ENCODE peak calls at places on chromosome X, in seven cellular contexts. One of them, this sample, is unnamed.

GRCh38 chrX:111641969-111642368 is 39.0 kb upstream of the ALG13 start:
- DNase-seq in right atrium auricular region: no peak
- DNase-seq in astrocyte of the spinal cord: no peak
- DNase-seq in iris pigment epithelial cell: no peak
- DNase-seq in RCC 7860: no peak
- DNase-seq in trophoblast cell: no peak
- DNase-seq in activated CD4-positive, alpha-beta T cell treated with anti-CD3 and anti-CD28 coated beads, Interleukin-2, amount 50 U/mL, for 4 hours: no peak
- DNase-seq in this sample: no peak

GRCh38 chrX:15204130-15204751 is 65.6 kb downstream of the ASB9 start:
- DNase-seq in right atrium auricular region: no peak
- DNase-seq in astrocyte of the spinal cord: no peak
- DNase-seq in iris pigment epithelial cell: no peak
- DNase-seq in RCC 7860: no peak
- DNase-seq in trophoblast cell: no peak
- DNase-seq in activated CD4-positive, alpha-beta T cell treated with anti-CD3 and anti-CD28 coated beads, Interleukin-2, amount 50 U/mL, for 4 hours: no peak
- DNase-seq in this sample: no peak

GRCh38 chrX:7996414-7996813 is 69.2 kb upstream of the PNPLA4 start:
- DNase-seq in right atrium auricular region: no peak
- DNase-seq in astrocyte of the spinal cord: peak
- DNase-seq in iris pigment epithelial cell: peak
- DNase-seq in RCC 7860: no peak
- DNase-seq in trophoblast cell: peak
- DNase-seq in activated CD4-positive, alpha-beta T cell treated with anti-CD3 and anti-CD28 coated beads, Interleukin-2, amount 50 U/mL, for 4 hours: no peak
- DNase-seq in this sample: peak

GRCh38 chrX:14497184-14497666 is 32.1 kb upstream of the GLRA2 start:
- DNase-seq in right atrium auricular region: no peak
- DNase-seq in astrocyte of the spinal cord: peak
- DNase-seq in iris pigment epithelial cell: peak
- DNase-seq in RCC 7860: no peak
- DNase-seq in trophoblast cell: peak
- DNase-seq in activated CD4-positive, alpha-beta T cell treated with anti-CD3 and anti-CD28 coated beads, Interleukin-2, amount 50 U/mL, for 4 hours: no peak
- DNase-seq in this sample: peak

GRCh38 chrX:126770179-126770578 is 49.4 kb upstream of the PRR32 start:
- DNase-seq in right atrium auricular region: no peak
- DNase-seq in astrocyte of the spinal cord: no peak
- DNase-seq in iris pigment epithelial cell: peak
- DNase-seq in RCC 7860: peak
- DNase-seq in trophoblast cell: peak
- DNase-seq in activated CD4-positive, alpha-beta T cell treated with anti-CD3 and anti-CD28 coated beads, Interleukin-2, amount 50 U/mL, for 4 hours: no peak
- DNase-seq in this sample: peak

GRCh38 chrX:111100191-111100590 is 4.2 kb downstream of the PAK3 start:
- DNase-seq in right atrium auricular region: no peak
- DNase-seq in astrocyte of the spinal cord: peak
- DNase-seq in iris pigment epithelial cell: peak
- DNase-seq in RCC 7860: peak
- DNase-seq in trophoblast cell: peak
- DNase-seq in activated CD4-positive, alpha-beta T cell treated with anti-CD3 and anti-CD28 coated beads, Interleukin-2, amount 50 U/mL, for 4 hours: no peak
- DNase-seq in this sample: peak

GRCh38 chrX:138020941-138021340 is 455.0 kb downstream of the ZIC3 start:
- DNase-seq in right atrium auricular region: no peak
- DNase-seq in astrocyte of the spinal cord: no peak
- DNase-seq in iris pigment epithelial cell: no peak
- DNase-seq in RCC 7860: no peak
- DNase-seq in trophoblast cell: no peak
- DNase-seq in activated CD4-positive, alpha-beta T cell treated with anti-CD3 and anti-CD28 coated beads, Interleukin-2, amount 50 U/mL, for 4 hours: no peak
- DNase-seq in this sample: no peak

GRCh38 chrX:39894626-39895025 is 203.1 kb downstream of the BCOR start:
- DNase-seq in right atrium auricular region: no peak
- DNase-seq in astrocyte of the spinal cord: no peak
- DNase-seq in iris pigment epithelial cell: no peak
- DNase-seq in RCC 7860: no peak
- DNase-seq in trophoblast cell: no peak
- DNase-seq in activated CD4-positive, alpha-beta T cell treated with anti-CD3 and anti-CD28 coated beads, Interleukin-2, amount 50 U/mL, for 4 hours: no peak
- DNase-seq in this sample: peak

GRCh38 chrX:54482839-54483593 is 13.0 kb downstream of the FGD1 start:
- DNase-seq in right atrium auricular region: no peak
- DNase-seq in astrocyte of the spinal cord: no peak
- DNase-seq in iris pigment epithelial cell: no peak
- DNase-seq in RCC 7860: no peak
- DNase-seq in trophoblast cell: no peak
- DNase-seq in activated CD4-positive, alpha-beta T cell treated with anti-CD3 and anti-CD28 coated beads, Interleukin-2, amount 50 U/mL, for 4 hours: no peak
- DNase-seq in this sample: no peak

GRCh38 chrX:20319054-20319453 is 52.3 kb upstream of the RPS6KA3 start:
- DNase-seq in right atrium auricular region: no peak
- DNase-seq in astrocyte of the spinal cord: no peak
- DNase-seq in iris pigment epithelial cell: no peak
- DNase-seq in RCC 7860: no peak
- DNase-seq in trophoblast cell: no peak
- DNase-seq in activated CD4-positive, alpha-beta T cell treated with anti-CD3 and anti-CD28 coated beads, Interleukin-2, amount 50 U/mL, for 4 hours: no peak
- DNase-seq in this sample: no peak

GRCh38 chrX:36344301-36344700 is 424.8 kb downstream of the CFAP47 start:
- DNase-seq in right atrium auricular region: no peak
- DNase-seq in astrocyte of the spinal cord: no peak
- DNase-seq in iris pigment epithelial cell: no peak
- DNase-seq in RCC 7860: no peak
- DNase-seq in trophoblast cell: no peak
- DNase-seq in activated CD4-positive, alpha-beta T cell treated with anti-CD3 and anti-CD28 coated beads, Interleukin-2, amount 50 U/mL, for 4 hours: no peak
- DNase-seq in this sample: no peak

GRCh38 chrX:36898301-36898700 is 109.9 kb upstream of the FAM47C start:
- DNase-seq in right atrium auricular region: no peak
- DNase-seq in astrocyte of the spinal cord: no peak
- DNase-seq in iris pigment epithelial cell: peak
- DNase-seq in RCC 7860: no peak
- DNase-seq in trophoblast cell: peak
- DNase-seq in activated CD4-positive, alpha-beta T cell treated with anti-CD3 and anti-CD28 coated beads, Interleukin-2, amount 50 U/mL, for 4 hours: no peak
- DNase-seq in this sample: peak

GRCh38 chrX:120749141-120749846 is 119.4 kb upstream of the C1GALT1C1 start:
- DNase-seq in right atrium auricular region: no peak
- DNase-seq in astrocyte of the spinal cord: no peak
- DNase-seq in iris pigment epithelial cell: no peak
- DNase-seq in RCC 7860: no peak
- DNase-seq in trophoblast cell: peak
- DNase-seq in activated CD4-positive, alpha-beta T cell treated with anti-CD3 and anti-CD28 coated beads, Interleukin-2, amount 50 U/mL, for 4 hours: no peak
- DNase-seq in this sample: peak

GRCh38 chrX:109995155-109995554 is 7.8 kb upstream of the TMEM164 start:
- DNase-seq in right atrium auricular region: no peak
- DNase-seq in astrocyte of the spinal cord: no peak
- DNase-seq in iris pigment epithelial cell: no peak
- DNase-seq in RCC 7860: no peak
- DNase-seq in trophoblast cell: no peak
- DNase-seq in activated CD4-positive, alpha-beta T cell treated with anti-CD3 and anti-CD28 coated beads, Interleukin-2, amount 50 U/mL, for 4 hours: no peak
- DNase-seq in this sample: no peak

GRCh38 chrX:10032147-10032546 is 65.0 kb downstream of the CLDN34 start:
- DNase-seq in right atrium auricular region: no peak
- DNase-seq in astrocyte of the spinal cord: no peak
- DNase-seq in iris pigment epithelial cell: no peak
- DNase-seq in RCC 7860: peak
- DNase-seq in trophoblast cell: no peak
- DNase-seq in activated CD4-positive, alpha-beta T cell treated with anti-CD3 and anti-CD28 coated beads, Interleukin-2, amount 50 U/mL, for 4 hours: no peak
- DNase-seq in this sample: no peak

GRCh38 chrX:50579955-50580354 is 109.3 kb upstream of the DGKK start:
- DNase-seq in right atrium auricular region: no peak
- DNase-seq in astrocyte of the spinal cord: peak
- DNase-seq in iris pigment epithelial cell: peak
- DNase-seq in RCC 7860: peak
- DNase-seq in trophoblast cell: peak
- DNase-seq in activated CD4-positive, alpha-beta T cell treated with anti-CD3 and anti-CD28 coated beads, Interleukin-2, amount 50 U/mL, for 4 hours: peak
- DNase-seq in this sample: peak

GRCh38 chrX:52839137-52839536 is 28.1 kb downstream of the XAGE5 start:
- DNase-seq in right atrium auricular region: no peak
- DNase-seq in astrocyte of the spinal cord: no peak
- DNase-seq in iris pigment epithelial cell: no peak
- DNase-seq in RCC 7860: no peak
- DNase-seq in trophoblast cell: peak
- DNase-seq in activated CD4-positive, alpha-beta T cell treated with anti-CD3 and anti-CD28 coated beads, Interleukin-2, amount 50 U/mL, for 4 hours: no peak
- DNase-seq in this sample: no peak

GRCh38 chrX:13994104-13994503 is 35.6 kb downstream of the GEMIN8 start:
- DNase-seq in right atrium auricular region: no peak
- DNase-seq in astrocyte of the spinal cord: no peak
- DNase-seq in iris pigment epithelial cell: no peak
- DNase-seq in RCC 7860: no peak
- DNase-seq in trophoblast cell: no peak
- DNase-seq in activated CD4-positive, alpha-beta T cell treated with anti-CD3 and anti-CD28 coated beads, Interleukin-2, amount 50 U/mL, for 4 hours: no peak
- DNase-seq in this sample: no peak

GRCh38 chrX:41241962-41242361 is 92.0 kb upstream of the DDX3X start:
- DNase-seq in right atrium auricular region: no peak
- DNase-seq in astrocyte of the spinal cord: no peak
- DNase-seq in iris pigment epithelial cell: no peak
- DNase-seq in RCC 7860: no peak
- DNase-seq in trophoblast cell: no peak
- DNase-seq in activated CD4-positive, alpha-beta T cell treated with anti-CD3 and anti-CD28 coated beads, Interleukin-2, amount 50 U/mL, for 4 hours: no peak
- DNase-seq in this sample: no peak

GRCh38 chrX:52410439-52411394 is 41.9 kb downstream of the XAGE2 start:
- DNase-seq in right atrium auricular region: no peak
- DNase-seq in astrocyte of the spinal cord: no peak
- DNase-seq in iris pigment epithelial cell: no peak
- DNase-seq in RCC 7860: no peak
- DNase-seq in trophoblast cell: no peak
- DNase-seq in activated CD4-positive, alpha-beta T cell treated with anti-CD3 and anti-CD28 coated beads, Interleukin-2, amount 50 U/mL, for 4 hours: no peak
- DNase-seq in this sample: no peak

GRCh38 chrX:40318076-40318475 is 220.3 kb upstream of the BCOR start:
- DNase-seq in right atrium auricular region: no peak
- DNase-seq in astrocyte of the spinal cord: no peak
- DNase-seq in iris pigment epithelial cell: no peak
- DNase-seq in RCC 7860: no peak
- DNase-seq in trophoblast cell: no peak
- DNase-seq in activated CD4-positive, alpha-beta T cell treated with anti-CD3 and anti-CD28 coated beads, Interleukin-2, amount 50 U/mL, for 4 hours: no peak
- DNase-seq in this sample: no peak

GRCh38 chrX:72041901-72042859 is 89.5 kb downstream of the RTL5 start:
- DNase-seq in right atrium auricular region: no peak
- DNase-seq in astrocyte of the spinal cord: peak
- DNase-seq in iris pigment epithelial cell: peak
- DNase-seq in RCC 7860: no peak
- DNase-seq in trophoblast cell: no peak
- DNase-seq in activated CD4-positive, alpha-beta T cell treated with anti-CD3 and anti-CD28 coated beads, Interleukin-2, amount 50 U/mL, for 4 hours: no peak
- DNase-seq in this sample: no peak

GRCh38 chrX:154411322-154411980 is at the start of gene TAFAZZIN:
- DNase-seq in right atrium auricular region: no peak
- DNase-seq in astrocyte of the spinal cord: peak
- DNase-seq in iris pigment epithelial cell: peak
- DNase-seq in RCC 7860: peak
- DNase-seq in trophoblast cell: peak
- DNase-seq in activated CD4-positive, alpha-beta T cell treated with anti-CD3 and anti-CD28 coated beads, Interleukin-2, amount 50 U/mL, for 4 hours: peak
- DNase-seq in this sample: peak

GRCh38 chrX:25198891-25199290 is 183.1 kb upstream of the ARX start:
- DNase-seq in right atrium auricular region: no peak
- DNase-seq in astrocyte of the spinal cord: peak
- DNase-seq in iris pigment epithelial cell: no peak
- DNase-seq in RCC 7860: no peak
- DNase-seq in trophoblast cell: no peak
- DNase-seq in activated CD4-positive, alpha-beta T cell treated with anti-CD3 and anti-CD28 coated beads, Interleukin-2, amount 50 U/mL, for 4 hours: no peak
- DNase-seq in this sample: no peak

GRCh38 chrX:47936224-47936939 is 67.4 kb downstream of the ZNF182 start:
- DNase-seq in right atrium auricular region: no peak
- DNase-seq in astrocyte of the spinal cord: no peak
- DNase-seq in iris pigment epithelial cell: no peak
- DNase-seq in RCC 7860: no peak
- DNase-seq in trophoblast cell: no peak
- DNase-seq in activated CD4-positive, alpha-beta T cell treated with anti-CD3 and anti-CD28 coated beads, Interleukin-2, amount 50 U/mL, for 4 hours: no peak
- DNase-seq in this sample: peak

GRCh38 chrX:39201305-39201990 is 400.2 kb downstream of the MID1IP1 start:
- DNase-seq in right atrium auricular region: no peak
- DNase-seq in astrocyte of the spinal cord: peak
- DNase-seq in iris pigment epithelial cell: peak
- DNase-seq in RCC 7860: peak
- DNase-seq in trophoblast cell: peak
- DNase-seq in activated CD4-positive, alpha-beta T cell treated with anti-CD3 and anti-CD28 coated beads, Interleukin-2, amount 50 U/mL, for 4 hours: no peak
- DNase-seq in this sample: no peak

GRCh38 chrX:82589410-82589809 is 918.7 kb upstream of the POU3F4 start:
- DNase-seq in right atrium auricular region: no peak
- DNase-seq in astrocyte of the spinal cord: peak
- DNase-seq in iris pigment epithelial cell: peak
- DNase-seq in RCC 7860: no peak
- DNase-seq in trophoblast cell: no peak
- DNase-seq in activated CD4-positive, alpha-beta T cell treated with anti-CD3 and anti-CD28 coated beads, Interleukin-2, amount 50 U/mL, for 4 hours: no peak
- DNase-seq in this sample: no peak

GRCh38 chrX:2819345-2820130 is 9.2 kb upstream of the GYG2 start:
- DNase-seq in right atrium auricular region: no peak
- DNase-seq in astrocyte of the spinal cord: peak
- DNase-seq in iris pigment epithelial cell: peak
- DNase-seq in RCC 7860: no peak
- DNase-seq in trophoblast cell: peak
- DNase-seq in activated CD4-positive, alpha-beta T cell treated with anti-CD3 and anti-CD28 coated beads, Interleukin-2, amount 50 U/mL, for 4 hours: no peak
- DNase-seq in this sample: peak

GRCh38 chrX:118839334-118839958 is 15.8 kb downstream of the ZCCHC12 start:
- DNase-seq in right atrium auricular region: peak
- DNase-seq in astrocyte of the spinal cord: peak
- DNase-seq in iris pigment epithelial cell: peak
- DNase-seq in RCC 7860: no peak
- DNase-seq in trophoblast cell: peak
- DNase-seq in activated CD4-positive, alpha-beta T cell treated with anti-CD3 and anti-CD28 coated beads, Interleukin-2, amount 50 U/mL, for 4 hours: peak
- DNase-seq in this sample: peak

GRCh38 chrX:67780694-67781109 is 236.9 kb downstream of the AR start:
- DNase-seq in right atrium auricular region: peak
- DNase-seq in astrocyte of the spinal cord: peak
- DNase-seq in iris pigment epithelial cell: peak
- DNase-seq in RCC 7860: peak
- DNase-seq in trophoblast cell: peak
- DNase-seq in activated CD4-positive, alpha-beta T cell treated with anti-CD3 and anti-CD28 coated beads, Interleukin-2, amount 50 U/mL, for 4 hours: no peak
- DNase-seq in this sample: peak

GRCh38 chrX:153469811-153470410 is 465 bp downstream of the HAUS7 start:
- DNase-seq in right atrium auricular region: no peak
- DNase-seq in astrocyte of the spinal cord: peak
- DNase-seq in iris pigment epithelial cell: peak
- DNase-seq in RCC 7860: peak
- DNase-seq in trophoblast cell: no peak
- DNase-seq in activated CD4-positive, alpha-beta T cell treated with anti-CD3 and anti-CD28 coated beads, Interleukin-2, amount 50 U/mL, for 4 hours: no peak
- DNase-seq in this sample: peak

GRCh38 chrX:48460606-48461005 is 9.5 kb downstream of the SLC38A5 start:
- DNase-seq in right atrium auricular region: no peak
- DNase-seq in astrocyte of the spinal cord: no peak
- DNase-seq in iris pigment epithelial cell: no peak
- DNase-seq in RCC 7860: no peak
- DNase-seq in trophoblast cell: no peak
- DNase-seq in activated CD4-positive, alpha-beta T cell treated with anti-CD3 and anti-CD28 coated beads, Interleukin-2, amount 50 U/mL, for 4 hours: no peak
- DNase-seq in this sample: no peak

GRCh38 chrX:64204252-64204651 is 1.3 kb downstream of the AMER1 start:
- DNase-seq in right atrium auricular region: no peak
- DNase-seq in astrocyte of the spinal cord: peak
- DNase-seq in iris pigment epithelial cell: no peak
- DNase-seq in RCC 7860: no peak
- DNase-seq in trophoblast cell: no peak
- DNase-seq in activated CD4-positive, alpha-beta T cell treated with anti-CD3 and anti-CD28 coated beads, Interleukin-2, amount 50 U/mL, for 4 hours: no peak
- DNase-seq in this sample: no peak

GRCh38 chrX:46803140-46803539 is 33.7 kb upstream of the RP2 start:
- DNase-seq in right atrium auricular region: no peak
- DNase-seq in astrocyte of the spinal cord: no peak
- DNase-seq in iris pigment epithelial cell: no peak
- DNase-seq in RCC 7860: no peak
- DNase-seq in trophoblast cell: no peak
- DNase-seq in activated CD4-positive, alpha-beta T cell treated with anti-CD3 and anti-CD28 coated beads, Interleukin-2, amount 50 U/mL, for 4 hours: no peak
- DNase-seq in this sample: peak

GRCh38 chrX:129925305-129926092 is 19.5 kb downstream of the UTP14A start:
- DNase-seq in right atrium auricular region: peak
- DNase-seq in astrocyte of the spinal cord: peak
- DNase-seq in iris pigment epithelial cell: peak
- DNase-seq in RCC 7860: peak
- DNase-seq in trophoblast cell: peak
- DNase-seq in activated CD4-positive, alpha-beta T cell treated with anti-CD3 and anti-CD28 coated beads, Interleukin-2, amount 50 U/mL, for 4 hours: peak
- DNase-seq in this sample: peak

GRCh38 chrX:64394874-64395567 is at the start of gene MTMR8:
- DNase-seq in right atrium auricular region: peak
- DNase-seq in astrocyte of the spinal cord: peak
- DNase-seq in iris pigment epithelial cell: no peak
- DNase-seq in RCC 7860: peak
- DNase-seq in trophoblast cell: peak
- DNase-seq in activated CD4-positive, alpha-beta T cell treated with anti-CD3 and anti-CD28 coated beads, Interleukin-2, amount 50 U/mL, for 4 hours: peak
- DNase-seq in this sample: peak

GRCh38 chrX:307261-308111 is 11.1 kb downstream of the GTPBP6 start:
- DNase-seq in right atrium auricular region: no peak
- DNase-seq in astrocyte of the spinal cord: no peak
- DNase-seq in iris pigment epithelial cell: no peak
- DNase-seq in RCC 7860: no peak
- DNase-seq in trophoblast cell: no peak
- DNase-seq in activated CD4-positive, alpha-beta T cell treated with anti-CD3 and anti-CD28 coated beads, Interleukin-2, amount 50 U/mL, for 4 hours: no peak
- DNase-seq in this sample: peak

This sample was measured in KBM-7.